ENCODE peak calls at places on chromosomes 2 and 18, in six cellular contexts. D is CD8-positive, alpha-beta T cell; K is HCT116; B is left ventricle myocardium inferior; V is RWPE1; O is K562. T is an unnamed sample.

GRCh38 chr2:241151934-241152660 is 1.8 kb downstream of the PPP1R7 start:
- DNase-seq in D (no peak), K (no peak), B (no peak), V (no peak), O (no peak), T (no peak)

GRCh38 chr2:171579481-171579880 is 57.2 kb downstream of the CYBRD1 start:
- DNase-seq in D (no peak), K (no peak), B (no peak), V (peak; percentile 65), O (no peak), T (peak; percentile 60)

GRCh38 chr2:217835931-217836881 is 166.6 kb downstream of the TNS1 start:
- DNase-seq in D (no peak), K (no peak), B (peak; percentile 80), V (no peak), O (no peak), T (no peak)

GRCh38 chr18:75170916-75171315 is 38.0 kb downstream of the PTGR3 start:
- DNase-seq in D (no peak), K (no peak), B (no peak), V (no peak), O (no peak), T (no peak)

GRCh38 chr2:105721991-105722511 is 22.7 kb upstream of the NCK2 start:
- DNase-seq in D (no peak), K (no peak), B (no peak), V (no peak), O (peak; percentile 38), T (no peak)

GRCh38 chr2:230711224-230711623 is 1.4 kb upstream of the CAB39 start:
- DNase-seq in D (no peak), K (no peak), B (no peak), V (no peak), O (peak; percentile 47), T (no peak)

GRCh38 chr18:45775241-45775676 is 50.2 kb upstream of the SIGLEC15 start:
- DNase-seq in D (peak; percentile 28), K (peak; percentile 69), B (peak; percentile 80), V (no peak), O (peak; percentile 38), T (no peak)

GRCh38 chr2:99420031-99420430 is 69.8 kb downstream of the REV1 start:
- DNase-seq in D (no peak), K (no peak), B (no peak), V (peak; percentile 16), O (no peak), T (no peak)

GRCh38 chr2:232587527-232587926 is 37.0 kb downstream of the EIF4E2 start:
- DNase-seq in D (no peak), K (no peak), B (no peak), V (no peak), O (no peak), T (no peak)

GRCh38 chr18:8380006-8380405 is 229.2 kb upstream of the RAB12 start:
- DNase-seq in D (no peak), K (no peak), B (no peak), V (no peak), O (no peak), T (no peak)

GRCh38 chr18:653512-653911 is 3.9 kb upstream of the TYMS start:
- DNase-seq in D (no peak), K (no peak), B (no peak), V (no peak), O (no peak), T (no peak)

GRCh38 chr2:224577541-224577940 is 7.6 kb downstream of the CUL3 start:
- DNase-seq in D (no peak), K (no peak), B (no peak), V (no peak), O (no peak), T (no peak)

GRCh38 chr2:224580248-224580647 is 4.9 kb downstream of the CUL3 start:
- DNase-seq in D (no peak), K (no peak), B (no peak), V (no peak), O (no peak), T (no peak)

GRCh38 chr2:224576098-224576715 is 9.0 kb downstream of the CUL3 start:
- DNase-seq in D (no peak), K (no peak), B (no peak), V (no peak), O (no peak), T (no peak)

GRCh38 chr2:224584111-224584764 is 925 bp downstream of the CUL3 start:
- DNase-seq in D (peak; percentile 6), K (no peak), B (peak; percentile 30), V (peak; percentile 10), O (peak; percentile 51), T (no peak)

GRCh38 chr2:224579411-224579810 is 5.8 kb downstream of the CUL3 start:
- DNase-seq in D (no peak), K (no peak), B (no peak), V (no peak), O (no peak), T (no peak)
- H3K27ac ChIP-seq in D (no peak overlapping the region), K (no peak overlapping the region), B (no peak overlapping the region), V (no peak overlapping the region), O (peak overlapping the region; percentile 36), T (no peak overlapping the region)

GRCh38 chr2:36393738-36394256 is 38.2 kb downstream of the CRIM1 start:
- DNase-seq in D (no peak), K (no peak), B (no peak), V (no peak), O (no peak), T (no peak)
- H3K27ac ChIP-seq in D (no peak overlapping the region), K (no peak overlapping the region), B (peak overlapping the region; percentile 36), V (no peak overlapping the region), O (no peak overlapping the region), T (no peak overlapping the region)

GRCh38 chr18:48216639-48217280 is 192.4 kb downstream of the ZBTB7C start:
- DNase-seq in D (no peak), K (no peak), B (no peak), V (no peak), O (no peak), T (no peak)
- H3K27ac ChIP-seq in D (no peak overlapping the region), K (no peak overlapping the region), B (peak overlapping the region; percentile 49), V (no peak overlapping the region), O (no peak overlapping the region), T (no peak overlapping the region)

GRCh38 chr2:207549145-207549544 is 19.4 kb downstream of the CREB1 start:
- DNase-seq in D (no peak), K (no peak), B (no peak), V (no peak), O (no peak), T (no peak)
- H3K27ac ChIP-seq in D (no peak overlapping the region), K (no peak overlapping the region), B (peak overlapping the region; percentile 67), V (peak overlapping the region; percentile 69), O (no peak overlapping the region), T (no peak overlapping the region)

GRCh38 chr2:10813085-10813748 is 632 bp upstream of the PDIA6 start:
- DNase-seq in D (no peak), K (no peak), B (no peak), V (peak; percentile 10), O (no peak), T (no peak)
- H3K27ac ChIP-seq in D (peak overlapping the region; percentile 73), K (peak overlapping the region; percentile 30), B (peak overlapping the region; percentile 91), V (peak overlapping the region; percentile 86), O (peak overlapping the region; percentile 18), T (no peak overlapping the region)

GRCh38 chr18:31591113-31591512 is 564 bp upstream of the TTR start:
- DNase-seq in D (no peak), K (no peak), B (no peak), V (no peak), O (no peak), T (no peak)

GRCh38 chr18:31596081-31596872 is 4.6 kb downstream of the TTR start:
- DNase-seq in D (no peak), K (no peak), B (no peak), V (no peak), O (no peak), T (no peak)

GRCh38 chr18:31590570-31590969 is 1.1 kb upstream of the TTR start:
- DNase-seq in D (no peak), K (no peak), B (no peak), V (no peak), O (no peak), T (no peak)

GRCh38 chr18:31591628-31592027 is at the start of gene TTR:
- DNase-seq in D (no peak), K (no peak), B (no peak), V (no peak), O (no peak), T (no peak)

DNA sequence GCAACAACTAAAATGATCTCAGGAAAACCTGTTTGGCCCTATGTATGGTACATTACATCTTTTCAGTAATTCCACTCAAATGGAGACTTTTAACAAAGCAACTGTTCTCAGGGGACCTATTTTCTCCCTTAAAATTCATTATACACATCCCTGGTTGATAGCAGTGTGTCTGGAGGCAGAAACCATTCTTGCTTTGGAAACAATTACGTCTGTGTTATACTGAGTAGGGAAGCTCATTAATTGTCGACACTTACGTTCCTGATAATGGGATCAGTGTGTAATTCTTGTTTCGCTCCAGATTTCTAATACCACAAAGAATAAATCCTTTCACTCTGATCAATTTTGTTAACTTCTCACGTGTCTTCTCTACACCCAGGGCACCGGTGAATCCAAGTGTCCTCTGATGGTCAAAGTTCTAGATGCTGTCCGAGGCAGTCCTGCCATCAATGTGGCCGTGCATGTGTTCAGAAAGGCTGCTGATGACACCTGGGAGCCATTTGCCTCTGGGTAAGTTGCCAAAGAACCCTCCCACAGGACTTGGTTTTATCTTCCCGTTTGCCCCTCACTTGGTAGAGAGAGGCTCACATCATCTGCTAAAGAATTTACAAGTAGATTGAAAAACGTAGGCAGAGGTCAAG is 962 bp downstream of the TTR start:
- DNase-seq in D (no peak), K (no peak), B (no peak), V (no peak), O (no peak), T (no peak)
- H3K27ac ChIP-seq in D (no peak overlapping the region), K (no peak overlapping the region), B (no peak overlapping the region), V (no peak overlapping the region), O (no peak overlapping the region), T (no peak overlapping the region)